ENCODE peak calls at places on chromosomes 4 and X, in ten cellular contexts. One of them, this sample, is unnamed. For H3K36me3, the result is how much of the 10 kb centered on the place peaks cover.

GRCh38 chr4:60805500-60806313 is 394.4 kb upstream of the ADGRL3 start:
- DNase-seq in left ventricle myocardium inferior: no peak
- DNase-seq in colonic mucosa: no peak
- DNase-seq in hepatocyte: peak
- DNase-seq in upper lobe of left lung: no peak
- DNase-seq in body of pancreas: no peak
- DNase-seq in ovary: no peak
- DNase-seq in cardiac muscle cell: peak
- DNase-seq in upper lobe of right lung: no peak
- DNase-seq in breast epithelium: no peak
- DNase-seq in this sample: no peak

GRCh38 chr4:47913858-47914218 is 545 bp downstream of the NFXL1 start:
- DNase-seq in cardiac muscle cell: peak
- DNase-seq in body of pancreas: peak
- DNase-seq in left ventricle myocardium inferior: peak
- DNase-seq in upper lobe of right lung: peak
- DNase-seq in hepatocyte: peak
- DNase-seq in upper lobe of left lung: peak
- DNase-seq in colonic mucosa: peak
- DNase-seq in breast epithelium: peak
- DNase-seq in ovary: peak
- DNase-seq in this sample: peak

GRCh38 chr4:145609494-145610427 is 9.4 kb upstream of the MMAA start:
- DNase-seq in ovary: peak
- DNase-seq in body of pancreas: peak
- DNase-seq in upper lobe of right lung: no peak
- DNase-seq in upper lobe of left lung: no peak
- DNase-seq in colonic mucosa: peak
- DNase-seq in left ventricle myocardium inferior: peak
- DNase-seq in breast epithelium: peak
- DNase-seq in cardiac muscle cell: peak
- DNase-seq in hepatocyte: peak
- DNase-seq in this sample: no peak

GRCh38 chrX:24506082-24506481 is 41.0 kb downstream of the PDK3 start:
- DNase-seq in left ventricle myocardium inferior: no peak
- DNase-seq in cardiac muscle cell: peak
- DNase-seq in breast epithelium: no peak
- DNase-seq in upper lobe of left lung: no peak
- DNase-seq in ovary: no peak
- DNase-seq in body of pancreas: no peak
- DNase-seq in hepatocyte: peak
- DNase-seq in upper lobe of right lung: no peak
- DNase-seq in colonic mucosa: no peak
- DNase-seq in this sample: no peak

GRCh38 chrX:43386872-43387271 is 269.2 kb upstream of the MAOA start:
- DNase-seq in left ventricle myocardium inferior: no peak
- DNase-seq in hepatocyte: no peak
- DNase-seq in upper lobe of right lung: no peak
- DNase-seq in upper lobe of left lung: no peak
- DNase-seq in cardiac muscle cell: no peak
- DNase-seq in colonic mucosa: no peak
- DNase-seq in body of pancreas: no peak
- DNase-seq in ovary: no peak
- DNase-seq in breast epithelium: no peak
- DNase-seq in this sample: no peak

GRCh38 chr4:122341906-122342305 is 36.9 kb upstream of the ADAD1 start:
- DNase-seq in colonic mucosa: no peak
- DNase-seq in upper lobe of right lung: no peak
- DNase-seq in ovary: no peak
- DNase-seq in left ventricle myocardium inferior: no peak
- DNase-seq in cardiac muscle cell: peak
- DNase-seq in breast epithelium: no peak
- DNase-seq in upper lobe of left lung: no peak
- DNase-seq in body of pancreas: no peak
- DNase-seq in hepatocyte: peak
- DNase-seq in this sample: no peak

GRCh38 chr4:26985836-26986235 is 125.2 kb downstream of the STIM2 start:
- DNase-seq in colonic mucosa: no peak
- DNase-seq in left ventricle myocardium inferior: no peak
- DNase-seq in body of pancreas: no peak
- DNase-seq in upper lobe of left lung: no peak
- DNase-seq in upper lobe of right lung: no peak
- DNase-seq in hepatocyte: no peak
- DNase-seq in breast epithelium: no peak
- DNase-seq in ovary: no peak
- DNase-seq in cardiac muscle cell: peak
- DNase-seq in this sample: no peak

GRCh38 chr4:135508006-135508714 is 1306.6 kb upstream of the PABPC4L start:
- DNase-seq in upper lobe of left lung: no peak
- DNase-seq in hepatocyte: no peak
- DNase-seq in left ventricle myocardium inferior: no peak
- DNase-seq in cardiac muscle cell: peak
- DNase-seq in ovary: no peak
- DNase-seq in body of pancreas: no peak
- DNase-seq in breast epithelium: no peak
- DNase-seq in upper lobe of right lung: no peak
- DNase-seq in colonic mucosa: no peak
- DNase-seq in this sample: no peak

GRCh38 chr4:1832690-1833089 is 23.3 kb downstream of the LETM1 start:
- DNase-seq in cardiac muscle cell: no peak
- DNase-seq in left ventricle myocardium inferior: no peak
- DNase-seq in upper lobe of right lung: no peak
- DNase-seq in breast epithelium: no peak
- DNase-seq in body of pancreas: no peak
- DNase-seq in ovary: no peak
- DNase-seq in hepatocyte: no peak
- DNase-seq in colonic mucosa: no peak
- DNase-seq in upper lobe of left lung: no peak
- DNase-seq in this sample: no peak

GRCh38 chr4:1830642-1831228 is 25.2 kb downstream of the LETM1 start:
- DNase-seq in body of pancreas: no peak
- DNase-seq in cardiac muscle cell: no peak
- DNase-seq in upper lobe of right lung: no peak
- DNase-seq in hepatocyte: no peak
- DNase-seq in upper lobe of left lung: no peak
- DNase-seq in breast epithelium: no peak
- DNase-seq in colonic mucosa: no peak
- DNase-seq in ovary: no peak
- DNase-seq in left ventricle myocardium inferior: no peak
- DNase-seq in this sample: no peak

GRCh38 chr4:1831331-1831730 is 24.6 kb downstream of the LETM1 start:
- DNase-seq in cardiac muscle cell: no peak
- DNase-seq in hepatocyte: no peak
- DNase-seq in breast epithelium: no peak
- DNase-seq in left ventricle myocardium inferior: no peak
- DNase-seq in upper lobe of left lung: no peak
- DNase-seq in body of pancreas: no peak
- DNase-seq in upper lobe of right lung: no peak
- DNase-seq in ovary: no peak
- DNase-seq in colonic mucosa: no peak
- DNase-seq in this sample: no peak

GRCh38 chr4:1834047-1834769 is 21.7 kb downstream of the LETM1 start:
- DNase-seq in body of pancreas: no peak
- DNase-seq in upper lobe of right lung: no peak
- DNase-seq in left ventricle myocardium inferior: no peak
- DNase-seq in breast epithelium: no peak
- DNase-seq in hepatocyte: no peak
- DNase-seq in ovary: no peak
- DNase-seq in colonic mucosa: no peak
- DNase-seq in upper lobe of left lung: no peak
- DNase-seq in cardiac muscle cell: no peak
- DNase-seq in this sample: no peak

DNA sequence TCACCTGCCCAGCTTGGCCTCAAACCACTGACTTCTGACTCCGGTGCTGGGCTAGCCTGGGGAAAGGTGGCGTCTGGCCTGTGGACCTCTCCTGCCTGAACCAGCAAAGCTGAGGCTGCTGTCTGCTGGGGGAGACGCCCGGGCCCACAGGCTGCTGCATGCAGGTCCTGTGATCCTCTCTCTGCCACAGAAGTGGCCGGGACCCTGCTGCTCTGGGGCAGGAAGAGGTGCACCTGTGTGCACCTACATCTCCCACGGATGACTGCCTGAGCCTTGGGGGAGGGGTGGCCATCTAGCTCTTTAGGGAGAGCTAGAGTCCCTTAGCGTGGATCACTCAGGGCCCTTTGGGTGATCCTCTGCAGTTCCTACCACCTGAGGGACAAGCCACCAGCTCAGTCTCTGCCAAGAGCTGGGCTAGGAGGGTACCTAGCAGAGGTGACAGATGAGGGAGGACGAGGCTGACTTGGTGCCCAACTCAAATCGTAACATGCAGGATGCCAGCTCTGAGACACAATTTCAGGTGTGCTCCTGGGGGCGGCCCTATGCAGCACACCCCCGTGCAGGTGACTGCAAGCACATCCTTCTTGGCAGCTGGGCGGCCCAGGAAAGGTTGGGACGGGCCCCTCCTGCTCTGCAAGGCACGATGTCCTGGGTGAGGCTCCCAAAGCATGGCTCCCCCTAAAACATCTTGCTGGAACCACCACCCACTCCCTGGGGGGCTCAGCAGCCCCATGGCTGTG is 22.5 kb downstream of the LETM1 start:
- DNase-seq in body of pancreas: no peak
- DNase-seq in ovary: no peak
- DNase-seq in breast epithelium: no peak
- DNase-seq in colonic mucosa: no peak
- DNase-seq in hepatocyte: no peak
- DNase-seq in left ventricle myocardium inferior: no peak
- DNase-seq in upper lobe of right lung: no peak
- DNase-seq in upper lobe of left lung: no peak
- DNase-seq in cardiac muscle cell: no peak
- DNase-seq in this sample: no peak
- H3K36me3 ChIP-seq in body of pancreas: under half
- H3K36me3 ChIP-seq in ovary: under half
- H3K36me3 ChIP-seq in breast epithelium: under half
- H3K36me3 ChIP-seq in colonic mucosa: under half
- H3K36me3 ChIP-seq in hepatocyte: under half
- H3K36me3 ChIP-seq in left ventricle myocardium inferior: half or more
- H3K36me3 ChIP-seq in upper lobe of right lung: half or more
- H3K36me3 ChIP-seq in upper lobe of left lung: half or more
- H3K36me3 ChIP-seq in cardiac muscle cell: under half
- H3K36me3 ChIP-seq in this sample: half or more

GRCh38 chrX:39856472-39857121 is 241.2 kb downstream of the BCOR start:
- DNase-seq in upper lobe of left lung: no peak
- DNase-seq in upper lobe of right lung: no peak
- DNase-seq in body of pancreas: no peak
- DNase-seq in left ventricle myocardium inferior: no peak
- DNase-seq in ovary: no peak
- DNase-seq in cardiac muscle cell: no peak
- DNase-seq in breast epithelium: no peak
- DNase-seq in hepatocyte: no peak
- DNase-seq in colonic mucosa: no peak
- DNase-seq in this sample: no peak

GRCh38 chrX:39854772-39855747 is 242.7 kb downstream of the BCOR start:
- DNase-seq in upper lobe of right lung: no peak
- DNase-seq in colonic mucosa: no peak
- DNase-seq in upper lobe of left lung: no peak
- DNase-seq in body of pancreas: no peak
- DNase-seq in ovary: no peak
- DNase-seq in left ventricle myocardium inferior: no peak
- DNase-seq in cardiac muscle cell: no peak
- DNase-seq in breast epithelium: no peak
- DNase-seq in hepatocyte: no peak
- DNase-seq in this sample: no peak

GRCh38 chrX:39857780-39858179 is 240.0 kb downstream of the BCOR start:
- DNase-seq in left ventricle myocardium inferior: no peak
- DNase-seq in body of pancreas: no peak
- DNase-seq in hepatocyte: no peak
- DNase-seq in breast epithelium: no peak
- DNase-seq in upper lobe of left lung: no peak
- DNase-seq in upper lobe of right lung: no peak
- DNase-seq in colonic mucosa: no peak
- DNase-seq in ovary: no peak
- DNase-seq in cardiac muscle cell: no peak
- DNase-seq in this sample: no peak

GRCh38 chrX:39853417-39853816 is 244.3 kb downstream of the BCOR start:
- DNase-seq in upper lobe of right lung: no peak
- DNase-seq in left ventricle myocardium inferior: no peak
- DNase-seq in cardiac muscle cell: no peak
- DNase-seq in breast epithelium: no peak
- DNase-seq in body of pancreas: no peak
- DNase-seq in upper lobe of left lung: no peak
- DNase-seq in ovary: no peak
- DNase-seq in colonic mucosa: no peak
- DNase-seq in hepatocyte: no peak
- DNase-seq in this sample: no peak

DNA sequence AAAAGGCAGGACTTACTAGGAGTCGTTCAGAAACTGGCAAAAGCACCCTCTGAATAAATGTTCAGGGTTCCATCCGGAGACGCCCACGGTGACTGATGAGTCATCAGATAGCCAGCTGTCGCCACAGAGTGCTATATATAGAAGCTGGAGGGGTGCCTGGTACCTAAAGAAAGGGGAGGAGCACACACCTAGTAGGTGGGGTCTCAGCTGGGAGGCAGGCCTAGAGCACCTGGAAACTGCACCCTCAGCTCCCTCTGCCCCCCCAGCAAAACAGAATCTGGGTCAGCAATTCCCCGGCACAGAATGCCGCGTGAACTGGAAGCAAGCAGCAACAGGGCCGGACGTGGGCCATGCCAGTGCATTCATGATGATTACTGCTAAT is 242.0 kb downstream of the BCOR start:
- DNase-seq in breast epithelium: no peak
- DNase-seq in hepatocyte: peak
- DNase-seq in left ventricle myocardium inferior: no peak
- DNase-seq in upper lobe of right lung: no peak
- DNase-seq in cardiac muscle cell: peak
- DNase-seq in ovary: no peak
- DNase-seq in upper lobe of left lung: no peak
- DNase-seq in body of pancreas: no peak
- DNase-seq in colonic mucosa: peak
- DNase-seq in this sample: no peak
- H3K27ac ChIP-seq in breast epithelium: no peak
- H3K27ac ChIP-seq in hepatocyte: no peak
- H3K27ac ChIP-seq in left ventricle myocardium inferior: no peak
- H3K27ac ChIP-seq in upper lobe of right lung: peak
- H3K27ac ChIP-seq in cardiac muscle cell: no peak
- H3K27ac ChIP-seq in ovary: no peak
- H3K27ac ChIP-seq in upper lobe of left lung: no peak
- H3K27ac ChIP-seq in body of pancreas: no peak
- H3K27ac ChIP-seq in colonic mucosa: peak
- H3K27ac ChIP-seq in this sample: peak

GRCh38 chr4:1233641-1234277 is 15.2 kb downstream of the CTBP1 start:
- DNase-seq in upper lobe of left lung: peak
- DNase-seq in left ventricle myocardium inferior: peak
- DNase-seq in upper lobe of right lung: peak
- DNase-seq in cardiac muscle cell: peak
- DNase-seq in colonic mucosa: no peak
- DNase-seq in body of pancreas: peak
- DNase-seq in hepatocyte: peak
- DNase-seq in breast epithelium: no peak
- DNase-seq in ovary: peak
- DNase-seq in this sample: peak

GRCh38 chr4:1235381-1236102 is 13.4 kb downstream of the CTBP1 start:
- DNase-seq in upper lobe of right lung: peak
- DNase-seq in left ventricle myocardium inferior: peak
- DNase-seq in upper lobe of left lung: peak
- DNase-seq in body of pancreas: peak
- DNase-seq in ovary: peak
- DNase-seq in hepatocyte: no peak
- DNase-seq in breast epithelium: no peak
- DNase-seq in colonic mucosa: no peak
- DNase-seq in cardiac muscle cell: no peak
- DNase-seq in this sample: peak

GRCh38 chr4:1236103-1236641 is 12.8 kb downstream of the CTBP1 start:
- DNase-seq in cardiac muscle cell: no peak
- DNase-seq in ovary: peak
- DNase-seq in left ventricle myocardium inferior: peak
- DNase-seq in upper lobe of left lung: peak
- DNase-seq in body of pancreas: no peak
- DNase-seq in hepatocyte: no peak
- DNase-seq in breast epithelium: no peak
- DNase-seq in colonic mucosa: no peak
- DNase-seq in upper lobe of right lung: peak
- DNase-seq in this sample: no peak

GRCh38 chr4:1234296-1234695 is 14.6 kb downstream of the CTBP1 start:
- DNase-seq in ovary: no peak
- DNase-seq in colonic mucosa: no peak
- DNase-seq in cardiac muscle cell: no peak
- DNase-seq in upper lobe of right lung: peak
- DNase-seq in hepatocyte: peak
- DNase-seq in body of pancreas: peak
- DNase-seq in breast epithelium: no peak
- DNase-seq in upper lobe of left lung: no peak
- DNase-seq in left ventricle myocardium inferior: peak
- DNase-seq in this sample: peak

GRCh38 chr4:1234811-1235292 is 14.1 kb downstream of the CTBP1 start:
- DNase-seq in breast epithelium: no peak
- DNase-seq in ovary: peak
- DNase-seq in hepatocyte: no peak
- DNase-seq in upper lobe of left lung: peak
- DNase-seq in colonic mucosa: no peak
- DNase-seq in body of pancreas: peak
- DNase-seq in upper lobe of right lung: peak
- DNase-seq in left ventricle myocardium inferior: peak
- DNase-seq in cardiac muscle cell: no peak
- DNase-seq in this sample: peak
- H3K36me3 ChIP-seq in breast epithelium: under half
- H3K36me3 ChIP-seq in ovary: under half
- H3K36me3 ChIP-seq in hepatocyte: under half
- H3K36me3 ChIP-seq in upper lobe of left lung: half or more
- H3K36me3 ChIP-seq in colonic mucosa: under half
- H3K36me3 ChIP-seq in body of pancreas: under half
- H3K36me3 ChIP-seq in upper lobe of right lung: half or more
- H3K36me3 ChIP-seq in left ventricle myocardium inferior: half or more
- H3K36me3 ChIP-seq in cardiac muscle cell: under half
- H3K36me3 ChIP-seq in this sample: half or more

GRCh38 chr4:70737409-70737808 is 15.6 kb downstream of the RUFY3 start:
- DNase-seq in left ventricle myocardium inferior: no peak
- DNase-seq in breast epithelium: no peak
- DNase-seq in body of pancreas: no peak
- DNase-seq in ovary: no peak
- DNase-seq in upper lobe of right lung: no peak
- DNase-seq in upper lobe of left lung: no peak
- DNase-seq in colonic mucosa: no peak
- DNase-seq in cardiac muscle cell: no peak
- DNase-seq in hepatocyte: no peak
- DNase-seq in this sample: no peak
- H3K27ac ChIP-seq in left ventricle myocardium inferior: no peak
- H3K27ac ChIP-seq in breast epithelium: no peak
- H3K27ac ChIP-seq in body of pancreas: no peak
- H3K27ac ChIP-seq in ovary: no peak
- H3K27ac ChIP-seq in upper lobe of right lung: no peak
- H3K27ac ChIP-seq in upper lobe of left lung: no peak
- H3K27ac ChIP-seq in colonic mucosa: no peak
- H3K27ac ChIP-seq in cardiac muscle cell: no peak
- H3K27ac ChIP-seq in hepatocyte: no peak
- H3K27ac ChIP-seq in this sample: no peak

This sample was measured in spleen.